ENCODE peak calls at places on chromosomes 6 and 20, in five cellular contexts. One of them, this sample, is unnamed.

GRCh38 chr6:121333196-121333595 is 1.1 kb downstream of the TBC1D32 start:
- DNase-seq in breast epithelium: no peak
- DNase-seq in A549: no peak
- DNase-seq in spleen: no peak
- DNase-seq in NB4: peak; percentile 18
- DNase-seq in this sample: no peak

GRCh38 chr6:130447374-130447773 is 81.6 kb downstream of the TMEM200A start:
- DNase-seq in breast epithelium: no peak
- DNase-seq in A549: no peak
- DNase-seq in spleen: no peak
- DNase-seq in NB4: no peak
- DNase-seq in this sample: no peak

GRCh38 chr6:53124131-53124800 is 24.4 kb downstream of the GCM1 start:
- DNase-seq in breast epithelium: no peak
- DNase-seq in A549: no peak
- DNase-seq in spleen: no peak
- DNase-seq in NB4: no peak
- DNase-seq in this sample: no peak

GRCh38 chr20:34083137-34083536 is 28.9 kb downstream of the EIF2S2 start:
- DNase-seq in breast epithelium: no peak
- DNase-seq in A549: peak; percentile 33
- DNase-seq in spleen: no peak
- DNase-seq in NB4: no peak
- DNase-seq in this sample: peak; percentile 98

GRCh38 chr6:116251568-116252384 is 2.1 kb downstream of the TSPYL4 start:
- DNase-seq in breast epithelium: no peak
- DNase-seq in A549: no peak
- DNase-seq in spleen: no peak
- DNase-seq in NB4: no peak
- DNase-seq in this sample: peak; percentile 17

GRCh38 chr6:138493413-138493812 is 5.9 kb downstream of the NHSL1 start:
- DNase-seq in breast epithelium: peak; percentile 82
- DNase-seq in A549: no peak
- DNase-seq in spleen: no peak
- DNase-seq in NB4: no peak
- DNase-seq in this sample: no peak

GRCh38 chr20:36101201-36101600 is 53.3 kb upstream of the EPB41L1 start:
- DNase-seq in breast epithelium: no peak
- DNase-seq in A549: no peak
- DNase-seq in spleen: no peak
- DNase-seq in NB4: no peak
- DNase-seq in this sample: no peak

GRCh38 chr6:15663057-15663638 is 320 bp upstream of the DTNBP1 start:
- DNase-seq in breast epithelium: no peak
- DNase-seq in A549: peak; percentile 54
- DNase-seq in spleen: no peak
- DNase-seq in NB4: peak; percentile 86
- DNase-seq in this sample: no peak

GRCh38 chr6:18260448-18261106 is 3.8 kb downstream of the DEK start:
- DNase-seq in breast epithelium: no peak
- DNase-seq in A549: no peak
- DNase-seq in spleen: no peak
- DNase-seq in NB4: peak; percentile 56
- DNase-seq in this sample: no peak

GRCh38 chr6:1629316-1629715 is 19.6 kb downstream of the FOXC1 start:
- DNase-seq in breast epithelium: no peak
- DNase-seq in A549: no peak
- DNase-seq in spleen: peak; percentile 66
- DNase-seq in NB4: no peak
- DNase-seq in this sample: no peak

GRCh38 chr20:34516874-34517542 is 786 bp downstream of the DYNLRB1 start:
- DNase-seq in breast epithelium: no peak
- DNase-seq in A549: no peak
- DNase-seq in spleen: peak; percentile 80
- DNase-seq in NB4: peak; percentile 61
- DNase-seq in this sample: no peak

GRCh38 chr6:135281227-135281626 is 100.1 kb downstream of the MYB start:
- DNase-seq in breast epithelium: no peak
- DNase-seq in A549: no peak
- DNase-seq in spleen: no peak
- DNase-seq in NB4: peak; percentile 94
- DNase-seq in this sample: no peak

GRCh38 chr6:56686429-56686828 is 43.7 kb upstream of the DST start:
- DNase-seq in breast epithelium: no peak
- DNase-seq in A549: no peak
- DNase-seq in spleen: no peak
- DNase-seq in NB4: no peak
- DNase-seq in this sample: no peak

GRCh38 chr6:27290065-27290849 is 21.8 kb downstream of the POM121L2 start:
- DNase-seq in breast epithelium: no peak
- DNase-seq in A549: peak; percentile 78
- DNase-seq in spleen: no peak
- DNase-seq in NB4: no peak
- DNase-seq in this sample: peak; percentile 36

GRCh38 chr6:1122083-1122482 is 189.8 kb upstream of the FOXQ1 start:
- DNase-seq in breast epithelium: no peak
- DNase-seq in A549: no peak
- DNase-seq in spleen: no peak
- DNase-seq in NB4: no peak
- DNase-seq in this sample: no peak

GRCh38 chr20:23514848-23515247 is 23.9 kb downstream of the CST8 start:
- DNase-seq in breast epithelium: no peak
- DNase-seq in A549: no peak
- DNase-seq in spleen: no peak
- DNase-seq in NB4: no peak
- DNase-seq in this sample: no peak

GRCh38 chr6:143049611-143050010 is 11.1 kb upstream of the AIG1 start:
- DNase-seq in breast epithelium: no peak
- DNase-seq in A549: no peak
- DNase-seq in spleen: no peak
- DNase-seq in NB4: no peak
- DNase-seq in this sample: no peak

GRCh38 chr6:7732219-7732618 is 6.3 kb downstream of the BMP6 start:
- DNase-seq in breast epithelium: no peak
- DNase-seq in A549: peak; percentile 31
- DNase-seq in spleen: no peak
- DNase-seq in NB4: peak; percentile 61
- DNase-seq in this sample: no peak

GRCh38 chr20:56513807-56514150 is 10.8 kb upstream of the FAM209A start:
- DNase-seq in breast epithelium: no peak
- DNase-seq in A549: no peak
- DNase-seq in spleen: no peak
- DNase-seq in NB4: no peak
- DNase-seq in this sample: no peak

GRCh38 chr6:28643017-28643740 is 117.5 kb downstream of the GPX5 start:
- DNase-seq in breast epithelium: no peak
- DNase-seq in A549: peak; percentile 87
- DNase-seq in spleen: no peak
- DNase-seq in NB4: peak; percentile 90
- DNase-seq in this sample: peak; percentile 53

GRCh38 chr6:90722648-90723047 is 135.8 kb upstream of the MAP3K7 start:
- DNase-seq in breast epithelium: no peak
- DNase-seq in A549: no peak
- DNase-seq in spleen: no peak
- DNase-seq in NB4: no peak
- DNase-seq in this sample: no peak

GRCh38 chr6:37994238-37994637 is 174.7 kb downstream of the ZFAND3 start:
- DNase-seq in breast epithelium: no peak
- DNase-seq in A549: no peak
- DNase-seq in spleen: no peak
- DNase-seq in NB4: no peak
- DNase-seq in this sample: no peak

GRCh38 chr6:112979830-112980229 is 632.7 kb downstream of the RFPL4B start:
- DNase-seq in breast epithelium: no peak
- DNase-seq in A549: no peak
- DNase-seq in spleen: no peak
- DNase-seq in NB4: no peak
- DNase-seq in this sample: no peak

GRCh38 chr6:158047120-158047518 is 65.5 kb downstream of the SYNJ2 start:
- DNase-seq in breast epithelium: no peak
- DNase-seq in A549: no peak
- DNase-seq in spleen: no peak
- DNase-seq in NB4: peak; percentile 78
- DNase-seq in this sample: no peak

GRCh38 chr6:6694825-6695710 is 106.5 kb downstream of the LY86 start:
- DNase-seq in breast epithelium: no peak
- DNase-seq in A549: no peak
- DNase-seq in spleen: peak; percentile 83
- DNase-seq in NB4: peak; percentile 77
- DNase-seq in this sample: peak; percentile 62
- TF ChIP-seq POLR2A in breast epithelium: no peak
- TF ChIP-seq POLR2A in A549: no peak
- TF ChIP-seq POLR2A in spleen: no peak
- TF ChIP-seq POLR2A in NB4: no peak
- TF ChIP-seq POLR2A in this sample: peak; percentile 58

DNA sequence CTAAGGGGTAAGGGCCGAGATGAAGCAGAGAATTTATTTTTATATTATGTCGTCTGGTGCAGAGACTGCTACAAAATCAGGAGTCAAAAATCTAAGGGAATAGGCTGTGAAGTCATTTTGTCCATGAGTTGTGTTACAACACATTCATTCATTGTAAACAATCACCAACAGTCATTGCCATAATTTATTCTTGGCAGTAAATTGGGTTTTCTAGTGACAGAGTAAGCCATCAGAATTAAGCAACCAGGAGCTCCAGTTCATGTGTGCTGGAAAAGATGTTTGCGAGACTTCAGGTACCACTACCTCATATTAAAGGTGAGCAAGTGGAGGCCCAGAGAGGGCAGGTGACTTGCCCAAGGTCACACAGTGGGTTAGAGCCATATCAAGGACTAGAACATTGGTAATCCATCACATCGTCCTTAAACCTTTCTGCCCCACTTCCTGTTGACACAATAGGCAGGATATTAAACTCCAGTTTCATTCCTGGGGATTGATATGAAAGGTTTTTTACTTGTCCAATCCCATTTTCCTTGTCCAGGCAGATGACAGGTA is 46.0 kb downstream of the E2F3 start:
- DNase-seq in breast epithelium: no peak
- DNase-seq in A549: no peak
- DNase-seq in spleen: no peak
- DNase-seq in NB4: no peak
- DNase-seq in this sample: no peak
- TF ChIP-seq POLR2A in breast epithelium: no peak
- TF ChIP-seq POLR2A in A549: no peak
- TF ChIP-seq POLR2A in spleen: no peak
- TF ChIP-seq POLR2A in NB4: no peak
- TF ChIP-seq POLR2A in this sample: no peak

GRCh38 chr6:50817638-50817950 is 1.1 kb upstream of the TFAP2B start:
- DNase-seq in breast epithelium: no peak
- DNase-seq in A549: no peak
- DNase-seq in spleen: no peak
- DNase-seq in NB4: no peak
- DNase-seq in this sample: no peak
- TF ChIP-seq POLR2A in breast epithelium: no peak
- TF ChIP-seq POLR2A in A549: no peak
- TF ChIP-seq POLR2A in spleen: no peak
- TF ChIP-seq POLR2A in NB4: no peak
- TF ChIP-seq POLR2A in this sample: no peak

GRCh38 chr20:50193169-50193850 is 2.7 kb downstream of the CEBPB start:
- DNase-seq in breast epithelium: no peak
- DNase-seq in A549: no peak
- DNase-seq in spleen: no peak
- DNase-seq in NB4: no peak
- DNase-seq in this sample: peak; percentile 84
- TF ChIP-seq POLR2A in breast epithelium: no peak
- TF ChIP-seq POLR2A in A549: no peak
- TF ChIP-seq POLR2A in spleen: no peak
- TF ChIP-seq POLR2A in NB4: no peak
- TF ChIP-seq POLR2A in this sample: peak; percentile 4

This sample was measured in erythroblast.